ENCODE peak calls at places on chromosomes 4 and X, in nine cellular contexts. One of them, this sample, is unnamed.

GRCh38 chrX:8565729-8566128 is 101.1 kb downstream of the VCX3B start:
- DNase-seq in WTC11: no peak
- DNase-seq in spleen: no peak
- DNase-seq in CD8-positive, alpha-beta T cell: no peak
- DNase-seq in endothelial cell of umbilical vein: no peak
- DNase-seq in AG09309: no peak
- DNase-seq in astrocyte: no peak
- DNase-seq in GM23338: no peak
- DNase-seq in endodermal cell: peak
- DNase-seq in this sample: no peak

GRCh38 chr4:76447326-76447954 is 12.4 kb downstream of the SHROOM3 start:
- DNase-seq in WTC11: no peak
- DNase-seq in spleen: no peak
- DNase-seq in CD8-positive, alpha-beta T cell: no peak
- DNase-seq in endothelial cell of umbilical vein: peak
- DNase-seq in AG09309: no peak
- DNase-seq in astrocyte: peak
- DNase-seq in GM23338: no peak
- DNase-seq in endodermal cell: no peak
- DNase-seq in this sample: no peak

GRCh38 chrX:26778320-26778888 is 562.4 kb downstream of the MAGEB5 start:
- DNase-seq in WTC11: no peak
- DNase-seq in spleen: no peak
- DNase-seq in CD8-positive, alpha-beta T cell: no peak
- DNase-seq in endothelial cell of umbilical vein: no peak
- DNase-seq in AG09309: no peak
- DNase-seq in astrocyte: no peak
- DNase-seq in GM23338: peak
- DNase-seq in endodermal cell: no peak
- DNase-seq in this sample: no peak

GRCh38 chrX:153863251-153863991 is 22.6 kb downstream of the L1CAM start:
- DNase-seq in WTC11: no peak
- DNase-seq in spleen: peak
- DNase-seq in CD8-positive, alpha-beta T cell: no peak
- DNase-seq in endothelial cell of umbilical vein: no peak
- DNase-seq in AG09309: no peak
- DNase-seq in astrocyte: no peak
- DNase-seq in GM23338: no peak
- DNase-seq in endodermal cell: no peak
- DNase-seq in this sample: no peak

GRCh38 chr4:104591505-104591904 is 96.8 kb upstream of the CXXC4 start:
- DNase-seq in WTC11: peak
- DNase-seq in spleen: no peak
- DNase-seq in CD8-positive, alpha-beta T cell: no peak
- DNase-seq in endothelial cell of umbilical vein: no peak
- DNase-seq in AG09309: no peak
- DNase-seq in astrocyte: no peak
- DNase-seq in GM23338: peak
- DNase-seq in endodermal cell: peak
- DNase-seq in this sample: no peak

GRCh38 chr4:114386637-114387233 is 211.9 kb upstream of the UGT8 start:
- DNase-seq in WTC11: no peak
- DNase-seq in spleen: no peak
- DNase-seq in CD8-positive, alpha-beta T cell: no peak
- DNase-seq in endothelial cell of umbilical vein: peak
- DNase-seq in AG09309: no peak
- DNase-seq in astrocyte: peak
- DNase-seq in GM23338: peak
- DNase-seq in endodermal cell: no peak
- DNase-seq in this sample: no peak

GRCh38 chr4:8790749-8791148 is 80.9 kb downstream of the HMX1 start:
- DNase-seq in WTC11: no peak
- DNase-seq in spleen: no peak
- DNase-seq in CD8-positive, alpha-beta T cell: no peak
- DNase-seq in endothelial cell of umbilical vein: no peak
- DNase-seq in AG09309: no peak
- DNase-seq in astrocyte: no peak
- DNase-seq in GM23338: no peak
- DNase-seq in endodermal cell: no peak
- DNase-seq in this sample: no peak

GRCh38 chrX:74923942-74924448 is 1.3 kb downstream of the NEXMIF start:
- DNase-seq in WTC11: peak
- DNase-seq in spleen: peak
- DNase-seq in CD8-positive, alpha-beta T cell: no peak
- DNase-seq in endothelial cell of umbilical vein: no peak
- DNase-seq in AG09309: no peak
- DNase-seq in astrocyte: no peak
- DNase-seq in GM23338: peak
- DNase-seq in endodermal cell: no peak
- DNase-seq in this sample: no peak

GRCh38 chrX:29297171-29297800 is 710.0 kb downstream of the IL1RAPL1 start:
- DNase-seq in WTC11: no peak
- DNase-seq in spleen: no peak
- DNase-seq in CD8-positive, alpha-beta T cell: no peak
- DNase-seq in endothelial cell of umbilical vein: no peak
- DNase-seq in AG09309: no peak
- DNase-seq in astrocyte: no peak
- DNase-seq in GM23338: peak
- DNase-seq in endodermal cell: no peak
- DNase-seq in this sample: no peak

GRCh38 chr4:85149656-85150055 is 183.2 kb upstream of the WDFY3 start:
- DNase-seq in WTC11: no peak
- DNase-seq in spleen: no peak
- DNase-seq in CD8-positive, alpha-beta T cell: no peak
- DNase-seq in endothelial cell of umbilical vein: no peak
- DNase-seq in AG09309: peak
- DNase-seq in astrocyte: peak
- DNase-seq in GM23338: no peak
- DNase-seq in endodermal cell: no peak
- DNase-seq in this sample: no peak

GRCh38 chr4:86670739-86671138 is 76.6 kb downstream of the PTPN13 start:
- DNase-seq in WTC11: no peak
- DNase-seq in spleen: no peak
- DNase-seq in CD8-positive, alpha-beta T cell: no peak
- DNase-seq in endothelial cell of umbilical vein: peak
- DNase-seq in AG09309: peak
- DNase-seq in astrocyte: peak
- DNase-seq in GM23338: no peak
- DNase-seq in endodermal cell: no peak
- DNase-seq in this sample: no peak

GRCh38 chrX:41419082-41419481 is 28.1 kb upstream of the NYX start:
- DNase-seq in WTC11: no peak
- DNase-seq in spleen: no peak
- DNase-seq in CD8-positive, alpha-beta T cell: no peak
- DNase-seq in endothelial cell of umbilical vein: no peak
- DNase-seq in AG09309: no peak
- DNase-seq in astrocyte: no peak
- DNase-seq in GM23338: no peak
- DNase-seq in endodermal cell: no peak
- DNase-seq in this sample: no peak

GRCh38 chr4:114921790-114922581 is 191.4 kb downstream of the NDST4 start:
- DNase-seq in WTC11: no peak
- DNase-seq in spleen: peak
- DNase-seq in CD8-positive, alpha-beta T cell: no peak
- DNase-seq in endothelial cell of umbilical vein: no peak
- DNase-seq in AG09309: no peak
- DNase-seq in astrocyte: no peak
- DNase-seq in GM23338: no peak
- DNase-seq in endodermal cell: peak
- DNase-seq in this sample: no peak

GRCh38 chrX:49838374-49838773 is 9.3 kb downstream of the PAGE4 start:
- DNase-seq in WTC11: peak
- DNase-seq in spleen: no peak
- DNase-seq in CD8-positive, alpha-beta T cell: no peak
- DNase-seq in endothelial cell of umbilical vein: peak
- DNase-seq in AG09309: no peak
- DNase-seq in astrocyte: peak
- DNase-seq in GM23338: peak
- DNase-seq in endodermal cell: peak
- DNase-seq in this sample: no peak

GRCh38 chrX:9700555-9700954 is 65.1 kb downstream of the GPR143 start:
- DNase-seq in WTC11: peak
- DNase-seq in spleen: no peak
- DNase-seq in CD8-positive, alpha-beta T cell: no peak
- DNase-seq in endothelial cell of umbilical vein: no peak
- DNase-seq in AG09309: no peak
- DNase-seq in astrocyte: no peak
- DNase-seq in GM23338: peak
- DNase-seq in endodermal cell: peak
- DNase-seq in this sample: no peak

GRCh38 chrX:9698566-9698965 is 67.1 kb downstream of the GPR143 start:
- DNase-seq in WTC11: no peak
- DNase-seq in spleen: no peak
- DNase-seq in CD8-positive, alpha-beta T cell: no peak
- DNase-seq in endothelial cell of umbilical vein: no peak
- DNase-seq in AG09309: no peak
- DNase-seq in astrocyte: no peak
- DNase-seq in GM23338: no peak
- DNase-seq in endodermal cell: no peak
- DNase-seq in this sample: no peak

GRCh38 chrX:9703406-9703805 is 62.2 kb downstream of the GPR143 start:
- DNase-seq in WTC11: no peak
- DNase-seq in spleen: no peak
- DNase-seq in CD8-positive, alpha-beta T cell: no peak
- DNase-seq in endothelial cell of umbilical vein: no peak
- DNase-seq in AG09309: no peak
- DNase-seq in astrocyte: no peak
- DNase-seq in GM23338: no peak
- DNase-seq in endodermal cell: no peak
- DNase-seq in this sample: no peak

GRCh38 chrX:9704876-9705465 is 60.7 kb downstream of the GPR143 start:
- DNase-seq in WTC11: no peak
- DNase-seq in spleen: no peak
- DNase-seq in CD8-positive, alpha-beta T cell: no peak
- DNase-seq in endothelial cell of umbilical vein: no peak
- DNase-seq in AG09309: no peak
- DNase-seq in astrocyte: no peak
- DNase-seq in GM23338: no peak
- DNase-seq in endodermal cell: no peak
- DNase-seq in this sample: no peak

GRCh38 chrX:9701790-9702189 is 63.9 kb downstream of the GPR143 start:
- DNase-seq in WTC11: peak
- DNase-seq in spleen: no peak
- DNase-seq in CD8-positive, alpha-beta T cell: no peak
- DNase-seq in endothelial cell of umbilical vein: no peak
- DNase-seq in AG09309: no peak
- DNase-seq in astrocyte: no peak
- DNase-seq in GM23338: peak
- DNase-seq in endodermal cell: peak
- DNase-seq in this sample: no peak
- TF ChIP-seq CTCF in WTC11: no peak
- TF ChIP-seq CTCF in spleen: no peak
- TF ChIP-seq CTCF in CD8-positive, alpha-beta T cell: no peak
- TF ChIP-seq CTCF in endothelial cell of umbilical vein: no peak
- TF ChIP-seq CTCF in AG09309: no peak
- TF ChIP-seq CTCF in astrocyte: no peak
- TF ChIP-seq CTCF in GM23338: peak
- TF ChIP-seq CTCF in endodermal cell: peak
- TF ChIP-seq CTCF in this sample: no peak

GRCh38 chr4:17939061-17939460 is 82.5 kb downstream of the LCORL start:
- DNase-seq in WTC11: no peak
- DNase-seq in spleen: no peak
- DNase-seq in CD8-positive, alpha-beta T cell: no peak
- DNase-seq in endothelial cell of umbilical vein: no peak
- DNase-seq in AG09309: no peak
- DNase-seq in astrocyte: no peak
- DNase-seq in GM23338: no peak
- DNase-seq in endodermal cell: no peak
- DNase-seq in this sample: no peak

GRCh38 chr4:17932041-17932440 is 89.5 kb downstream of the LCORL start:
- DNase-seq in WTC11: no peak
- DNase-seq in spleen: no peak
- DNase-seq in CD8-positive, alpha-beta T cell: no peak
- DNase-seq in endothelial cell of umbilical vein: no peak
- DNase-seq in AG09309: no peak
- DNase-seq in astrocyte: no peak
- DNase-seq in GM23338: no peak
- DNase-seq in endodermal cell: no peak
- DNase-seq in this sample: no peak

DNA sequence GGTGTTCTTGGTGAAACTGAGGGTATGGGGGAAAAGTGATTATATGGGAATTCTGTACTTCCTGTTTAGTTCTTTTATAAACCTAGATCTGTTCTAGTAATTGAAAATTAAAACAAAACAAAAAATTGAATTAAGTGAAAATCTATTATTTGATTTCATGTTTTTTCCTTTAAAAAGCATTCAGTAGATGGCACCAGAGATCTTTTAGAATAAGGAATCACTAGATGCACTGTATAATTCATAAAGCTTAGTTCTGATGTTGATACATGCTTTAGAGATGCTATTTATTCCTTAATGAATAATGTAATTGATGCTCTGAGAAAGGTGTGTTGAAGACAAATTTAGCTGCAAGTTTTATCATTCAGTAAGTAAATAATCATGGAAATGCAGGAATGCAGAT is 87.3 kb downstream of the LCORL start:
- DNase-seq in WTC11: no peak
- DNase-seq in spleen: no peak
- DNase-seq in CD8-positive, alpha-beta T cell: no peak
- DNase-seq in endothelial cell of umbilical vein: no peak
- DNase-seq in AG09309: no peak
- DNase-seq in astrocyte: no peak
- DNase-seq in GM23338: no peak
- DNase-seq in endodermal cell: no peak
- DNase-seq in this sample: no peak
- TF ChIP-seq CTCF in WTC11: no peak
- TF ChIP-seq CTCF in spleen: no peak
- TF ChIP-seq CTCF in CD8-positive, alpha-beta T cell: no peak
- TF ChIP-seq CTCF in endothelial cell of umbilical vein: no peak
- TF ChIP-seq CTCF in AG09309: peak
- TF ChIP-seq CTCF in astrocyte: peak
- TF ChIP-seq CTCF in GM23338: peak
- TF ChIP-seq CTCF in endodermal cell: no peak
- TF ChIP-seq CTCF in this sample: no peak

GRCh38 chr4:3651267-3651846 is 114.8 kb upstream of the ADRA2C start:
- DNase-seq in WTC11: no peak
- DNase-seq in spleen: no peak
- DNase-seq in CD8-positive, alpha-beta T cell: no peak
- DNase-seq in endothelial cell of umbilical vein: no peak
- DNase-seq in AG09309: no peak
- DNase-seq in astrocyte: no peak
- DNase-seq in GM23338: no peak
- DNase-seq in endodermal cell: no peak
- DNase-seq in this sample: no peak
- TF ChIP-seq CTCF in WTC11: no peak
- TF ChIP-seq CTCF in spleen: no peak
- TF ChIP-seq CTCF in CD8-positive, alpha-beta T cell: no peak
- TF ChIP-seq CTCF in endothelial cell of umbilical vein: no peak
- TF ChIP-seq CTCF in AG09309: no peak
- TF ChIP-seq CTCF in astrocyte: no peak
- TF ChIP-seq CTCF in GM23338: no peak
- TF ChIP-seq CTCF in endodermal cell: no peak
- TF ChIP-seq CTCF in this sample: no peak

DNA sequence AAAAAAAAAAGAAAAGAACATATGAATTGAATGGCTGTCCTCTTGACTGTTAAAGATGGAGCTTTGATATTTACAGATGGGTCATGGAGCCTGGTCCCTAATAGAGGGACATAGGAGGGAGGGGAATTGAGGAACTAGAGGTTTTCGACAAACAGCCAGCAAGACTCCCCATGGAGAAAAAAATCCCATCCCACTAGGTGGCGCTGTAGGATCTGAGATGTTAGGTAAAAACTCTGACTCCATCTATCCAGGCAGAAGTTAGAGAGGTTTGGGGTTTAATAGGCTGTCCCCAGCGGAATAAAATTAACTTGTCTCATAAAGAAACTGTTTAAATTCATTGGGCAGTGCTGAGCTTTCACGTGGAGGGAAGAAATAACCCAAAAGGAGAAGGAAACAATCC is 45.9 kb downstream of the HMGB2 start:
- DNase-seq in WTC11: peak
- DNase-seq in spleen: no peak
- DNase-seq in CD8-positive, alpha-beta T cell: peak
- DNase-seq in endothelial cell of umbilical vein: peak
- DNase-seq in AG09309: no peak
- DNase-seq in astrocyte: peak
- DNase-seq in GM23338: peak
- DNase-seq in endodermal cell: peak
- DNase-seq in this sample: no peak
- TF ChIP-seq CTCF in WTC11: peak
- TF ChIP-seq CTCF in spleen: peak
- TF ChIP-seq CTCF in CD8-positive, alpha-beta T cell: peak
- TF ChIP-seq CTCF in endothelial cell of umbilical vein: peak
- TF ChIP-seq CTCF in AG09309: peak
- TF ChIP-seq CTCF in astrocyte: peak
- TF ChIP-seq CTCF in GM23338: peak
- TF ChIP-seq CTCF in endodermal cell: peak
- TF ChIP-seq CTCF in this sample: peak

This sample was measured in mesothelial cell of epicardium.